ENCODE peak calls at places on chromosomes 5 and 9, in seven cellular contexts. One of them, this sample, is unnamed.

GRCh38 chr9:124332321-124332720 is 74.6 kb downstream of the NEK6 start:
- DNase-seq in A549: no peak
- DNase-seq in IMR-90: no peak
- DNase-seq in gastrocnemius medialis: no peak
- DNase-seq in thyroid gland: no peak
- DNase-seq in endothelial cell of umbilical vein: no peak
- DNase-seq in Peyer's patch: no peak
- DNase-seq in this sample: no peak

GRCh38 chr9:133050142-133050541 is 11.6 kb upstream of the CEL start:
- DNase-seq in A549: no peak
- DNase-seq in IMR-90: peak
- DNase-seq in gastrocnemius medialis: no peak
- DNase-seq in thyroid gland: no peak
- DNase-seq in endothelial cell of umbilical vein: no peak
- DNase-seq in Peyer's patch: no peak
- DNase-seq in this sample: no peak

GRCh38 chr5:117299940-117300339 is 725.3 kb upstream of the SEMA6A start:
- DNase-seq in A549: no peak
- DNase-seq in IMR-90: no peak
- DNase-seq in gastrocnemius medialis: no peak
- DNase-seq in thyroid gland: no peak
- DNase-seq in endothelial cell of umbilical vein: no peak
- DNase-seq in Peyer's patch: no peak
- DNase-seq in this sample: no peak

GRCh38 chr9:94985649-94986048 is 259.1 kb downstream of the AOPEP start:
- DNase-seq in A549: no peak
- DNase-seq in IMR-90: no peak
- DNase-seq in gastrocnemius medialis: no peak
- DNase-seq in thyroid gland: peak
- DNase-seq in endothelial cell of umbilical vein: no peak
- DNase-seq in Peyer's patch: no peak
- DNase-seq in this sample: no peak

GRCh38 chr9:89113851-89114250 is 64.8 kb downstream of the SHC3 start:
- DNase-seq in A549: no peak
- DNase-seq in IMR-90: no peak
- DNase-seq in gastrocnemius medialis: no peak
- DNase-seq in thyroid gland: no peak
- DNase-seq in endothelial cell of umbilical vein: no peak
- DNase-seq in Peyer's patch: no peak
- DNase-seq in this sample: no peak

GRCh38 chr5:173880306-173880985 is 7.7 kb upstream of the CPEB4 start:
- DNase-seq in A549: peak
- DNase-seq in IMR-90: peak
- DNase-seq in gastrocnemius medialis: no peak
- DNase-seq in thyroid gland: no peak
- DNase-seq in endothelial cell of umbilical vein: no peak
- DNase-seq in Peyer's patch: no peak
- DNase-seq in this sample: no peak

GRCh38 chr9:135561391-135562234 is at the start of gene PAEP:
- DNase-seq in A549: peak
- DNase-seq in IMR-90: no peak
- DNase-seq in gastrocnemius medialis: no peak
- DNase-seq in thyroid gland: no peak
- DNase-seq in endothelial cell of umbilical vein: no peak
- DNase-seq in Peyer's patch: no peak
- DNase-seq in this sample: no peak

GRCh38 chr9:121288557-121288873 is 20.6 kb downstream of the GSN start:
- DNase-seq in A549: no peak
- DNase-seq in IMR-90: no peak
- DNase-seq in gastrocnemius medialis: no peak
- DNase-seq in thyroid gland: no peak
- DNase-seq in endothelial cell of umbilical vein: no peak
- DNase-seq in Peyer's patch: no peak
- DNase-seq in this sample: no peak

GRCh38 chr9:32351845-32352244 is 32.6 kb upstream of the ACO1 start:
- DNase-seq in A549: peak
- DNase-seq in IMR-90: peak
- DNase-seq in gastrocnemius medialis: no peak
- DNase-seq in thyroid gland: no peak
- DNase-seq in endothelial cell of umbilical vein: no peak
- DNase-seq in Peyer's patch: no peak
- DNase-seq in this sample: no peak

GRCh38 chr9:96450613-96451544 is 910 bp downstream of the HABP4 start:
- DNase-seq in A549: peak
- DNase-seq in IMR-90: peak
- DNase-seq in gastrocnemius medialis: peak
- DNase-seq in thyroid gland: peak
- DNase-seq in endothelial cell of umbilical vein: peak
- DNase-seq in Peyer's patch: peak
- DNase-seq in this sample: peak

GRCh38 chr5:13477118-13477737 is 467.3 kb downstream of the DNAH5 start:
- DNase-seq in A549: no peak
- DNase-seq in IMR-90: peak
- DNase-seq in gastrocnemius medialis: no peak
- DNase-seq in thyroid gland: no peak
- DNase-seq in endothelial cell of umbilical vein: peak
- DNase-seq in Peyer's patch: no peak
- DNase-seq in this sample: peak

GRCh38 chr5:21398511-21398910 is 1410.5 kb upstream of the CDH18 start:
- DNase-seq in A549: no peak
- DNase-seq in IMR-90: no peak
- DNase-seq in gastrocnemius medialis: no peak
- DNase-seq in thyroid gland: no peak
- DNase-seq in endothelial cell of umbilical vein: no peak
- DNase-seq in Peyer's patch: no peak
- DNase-seq in this sample: no peak

GRCh38 chr5:16536246-16536645 is 70.6 kb upstream of the ZNF622 start:
- DNase-seq in A549: peak
- DNase-seq in IMR-90: peak
- DNase-seq in gastrocnemius medialis: no peak
- DNase-seq in thyroid gland: no peak
- DNase-seq in endothelial cell of umbilical vein: no peak
- DNase-seq in Peyer's patch: no peak
- DNase-seq in this sample: peak

GRCh38 chr5:95617057-95617456 is 2.8 kb upstream of the GPR150 start:
- DNase-seq in A549: peak
- DNase-seq in IMR-90: peak
- DNase-seq in gastrocnemius medialis: no peak
- DNase-seq in thyroid gland: no peak
- DNase-seq in endothelial cell of umbilical vein: peak
- DNase-seq in Peyer's patch: no peak
- DNase-seq in this sample: no peak

GRCh38 chr9:91412895-91413294 is 10.7 kb downstream of the NFIL3 start:
- DNase-seq in A549: no peak
- DNase-seq in IMR-90: no peak
- DNase-seq in gastrocnemius medialis: no peak
- DNase-seq in thyroid gland: no peak
- DNase-seq in endothelial cell of umbilical vein: no peak
- DNase-seq in Peyer's patch: no peak
- DNase-seq in this sample: no peak

GRCh38 chr9:91417602-91418218 is 5.9 kb downstream of the NFIL3 start:
- DNase-seq in A549: no peak
- DNase-seq in IMR-90: no peak
- DNase-seq in gastrocnemius medialis: no peak
- DNase-seq in thyroid gland: peak
- DNase-seq in endothelial cell of umbilical vein: no peak
- DNase-seq in Peyer's patch: no peak
- DNase-seq in this sample: no peak

GRCh38 chr9:91411096-91411771 is 12.4 kb downstream of the NFIL3 start:
- DNase-seq in A549: no peak
- DNase-seq in IMR-90: peak
- DNase-seq in gastrocnemius medialis: no peak
- DNase-seq in thyroid gland: no peak
- DNase-seq in endothelial cell of umbilical vein: peak
- DNase-seq in Peyer's patch: no peak
- DNase-seq in this sample: no peak

GRCh38 chr9:91416086-91416712 is 7.4 kb downstream of the NFIL3 start:
- DNase-seq in A549: no peak
- DNase-seq in IMR-90: peak
- DNase-seq in gastrocnemius medialis: no peak
- DNase-seq in thyroid gland: no peak
- DNase-seq in endothelial cell of umbilical vein: peak
- DNase-seq in Peyer's patch: no peak
- DNase-seq in this sample: no peak

GRCh38 chr9:91415290-91415689 is 8.3 kb downstream of the NFIL3 start:
- DNase-seq in A549: no peak
- DNase-seq in IMR-90: no peak
- DNase-seq in gastrocnemius medialis: no peak
- DNase-seq in thyroid gland: no peak
- DNase-seq in endothelial cell of umbilical vein: no peak
- DNase-seq in Peyer's patch: no peak
- DNase-seq in this sample: no peak
- TF ChIP-seq POLR2A in A549: no peak
- TF ChIP-seq POLR2A in IMR-90: no peak
- TF ChIP-seq POLR2A in gastrocnemius medialis: no peak
- TF ChIP-seq POLR2A in thyroid gland: no peak
- TF ChIP-seq POLR2A in endothelial cell of umbilical vein: no peak
- TF ChIP-seq POLR2A in Peyer's patch: no peak
- TF ChIP-seq POLR2A in this sample: no peak

DNA sequence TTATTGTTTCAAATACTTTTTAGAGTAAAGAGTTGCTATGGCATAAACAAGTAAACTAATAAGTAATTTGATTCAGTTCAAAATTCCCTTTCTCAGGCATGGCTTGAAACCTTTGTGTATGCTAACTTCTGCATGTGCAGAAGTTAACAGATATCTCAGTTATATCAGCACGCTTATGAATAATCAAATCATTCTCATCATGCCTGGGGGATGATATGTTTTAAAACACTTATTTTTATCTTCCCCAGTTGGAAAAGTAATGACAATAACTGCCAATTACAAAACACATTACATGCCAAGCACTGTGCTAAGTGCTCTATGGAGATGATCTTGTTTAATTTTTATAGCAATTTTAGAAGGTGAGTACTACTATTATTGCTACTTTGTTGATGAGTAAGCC is 146.4 kb downstream of the YIPF5 start:
- DNase-seq in A549: no peak
- DNase-seq in IMR-90: no peak
- DNase-seq in gastrocnemius medialis: no peak
- DNase-seq in thyroid gland: no peak
- DNase-seq in endothelial cell of umbilical vein: no peak
- DNase-seq in Peyer's patch: no peak
- DNase-seq in this sample: no peak
- TF ChIP-seq POLR2A in A549: no peak
- TF ChIP-seq POLR2A in IMR-90: no peak
- TF ChIP-seq POLR2A in gastrocnemius medialis: no peak
- TF ChIP-seq POLR2A in thyroid gland: no peak
- TF ChIP-seq POLR2A in endothelial cell of umbilical vein: no peak
- TF ChIP-seq POLR2A in Peyer's patch: no peak
- TF ChIP-seq POLR2A in this sample: no peak

DNA sequence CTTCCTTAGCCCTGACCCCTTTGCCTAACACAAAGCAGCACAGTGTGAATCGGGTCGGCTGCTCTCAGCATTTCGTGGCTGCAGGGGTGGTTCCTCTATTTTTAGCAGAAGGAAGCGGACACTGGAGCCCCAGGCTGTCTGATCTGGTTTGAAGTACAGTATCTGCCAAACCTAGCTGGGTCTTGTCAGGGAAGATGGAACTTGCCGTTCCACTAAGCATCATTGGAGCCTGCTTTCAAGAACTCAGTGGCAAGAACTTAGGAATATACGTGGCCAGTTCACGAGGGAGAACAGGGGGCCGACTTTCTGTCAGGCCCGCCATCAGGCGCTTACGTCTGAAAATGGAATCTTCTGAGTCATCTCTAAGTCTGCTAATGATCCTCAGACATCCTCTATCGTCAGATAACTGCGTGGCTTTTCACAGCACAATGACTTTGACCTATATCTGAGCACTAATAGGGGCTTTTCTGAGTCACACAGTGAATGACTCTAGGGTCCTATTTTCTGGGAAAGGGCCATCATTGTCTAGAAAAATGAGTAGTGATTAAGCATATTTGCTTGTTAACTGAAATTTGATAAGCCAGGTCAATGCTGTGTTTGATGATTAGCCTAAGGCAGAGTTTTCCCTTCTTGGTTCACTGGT is 43.3 kb upstream of the NCS1 start:
- DNase-seq in A549: no peak
- DNase-seq in IMR-90: peak
- DNase-seq in gastrocnemius medialis: peak
- DNase-seq in thyroid gland: no peak
- DNase-seq in endothelial cell of umbilical vein: peak
- DNase-seq in Peyer's patch: peak
- DNase-seq in this sample: no peak
- TF ChIP-seq POLR2A in A549: no peak
- TF ChIP-seq POLR2A in IMR-90: peak
- TF ChIP-seq POLR2A in gastrocnemius medialis: no peak
- TF ChIP-seq POLR2A in thyroid gland: no peak
- TF ChIP-seq POLR2A in endothelial cell of umbilical vein: no peak
- TF ChIP-seq POLR2A in Peyer's patch: no peak
- TF ChIP-seq POLR2A in this sample: no peak

GRCh38 chr9:15553528-15553898 is 670 bp downstream of the CCDC171 start:
- DNase-seq in A549: no peak
- DNase-seq in IMR-90: no peak
- DNase-seq in gastrocnemius medialis: no peak
- DNase-seq in thyroid gland: no peak
- DNase-seq in endothelial cell of umbilical vein: peak
- DNase-seq in Peyer's patch: no peak
- DNase-seq in this sample: no peak

GRCh38 chr9:15552641-15553527 is at the start of gene CCDC171:
- DNase-seq in A549: peak
- DNase-seq in IMR-90: peak
- DNase-seq in gastrocnemius medialis: peak
- DNase-seq in thyroid gland: peak
- DNase-seq in endothelial cell of umbilical vein: peak
- DNase-seq in Peyer's patch: peak
- DNase-seq in this sample: peak
- TF ChIP-seq POLR2A in A549: peak
- TF ChIP-seq POLR2A in IMR-90: peak
- TF ChIP-seq POLR2A in gastrocnemius medialis: peak
- TF ChIP-seq POLR2A in thyroid gland: peak
- TF ChIP-seq POLR2A in endothelial cell of umbilical vein: peak
- TF ChIP-seq POLR2A in Peyer's patch: peak
- TF ChIP-seq POLR2A in this sample: peak

GRCh38 chr5:176537608-176538504 is 654 bp upstream of the RNF44 start:
- DNase-seq in A549: peak
- DNase-seq in IMR-90: peak
- DNase-seq in gastrocnemius medialis: peak
- DNase-seq in thyroid gland: peak
- DNase-seq in endothelial cell of umbilical vein: peak
- DNase-seq in Peyer's patch: peak
- DNase-seq in this sample: peak
- TF ChIP-seq POLR2A in A549: no peak
- TF ChIP-seq POLR2A in IMR-90: no peak
- TF ChIP-seq POLR2A in gastrocnemius medialis: no peak
- TF ChIP-seq POLR2A in thyroid gland: peak
- TF ChIP-seq POLR2A in endothelial cell of umbilical vein: no peak
- TF ChIP-seq POLR2A in Peyer's patch: no peak
- TF ChIP-seq POLR2A in this sample: peak

This sample was measured in H54.